ENCODE peak calls at places on chromosomes 11 and 22, in five cellular contexts. One of them, this sample, is unnamed.

GRCh38 chr22:50562523-50563409 is at the start of gene SYCE3:
- DNase-seq in CD8-positive, alpha-beta memory T cell: peak
- DNase-seq in Kasumi-1: peak
- DNase-seq in SIG-M5: peak
- DNase-seq in OCI-LY7: peak
- DNase-seq in this sample: peak

GRCh38 chr11:81987829-81988472 is 745.7 kb downstream of the FAM181B start:
- DNase-seq in CD8-positive, alpha-beta memory T cell: no peak
- DNase-seq in Kasumi-1: no peak
- DNase-seq in SIG-M5: no peak
- DNase-seq in OCI-LY7: no peak
- DNase-seq in this sample: peak

GRCh38 chr22:48492371-48493320 is 1335.0 kb downstream of the BRD1 start:
- DNase-seq in CD8-positive, alpha-beta memory T cell: no peak
- DNase-seq in Kasumi-1: peak
- DNase-seq in SIG-M5: peak
- DNase-seq in OCI-LY7: peak
- DNase-seq in this sample: peak

GRCh38 chr22:50082961-50083461 is 2.2 kb downstream of the MLC1 start:
- DNase-seq in CD8-positive, alpha-beta memory T cell: no peak
- DNase-seq in Kasumi-1: no peak
- DNase-seq in SIG-M5: no peak
- DNase-seq in OCI-LY7: no peak
- DNase-seq in this sample: no peak

GRCh38 chr11:18757742-18758294 is 31.8 kb upstream of the IGSF22 start:
- DNase-seq in CD8-positive, alpha-beta memory T cell: no peak
- DNase-seq in Kasumi-1: no peak
- DNase-seq in SIG-M5: no peak
- DNase-seq in OCI-LY7: no peak
- DNase-seq in this sample: peak

GRCh38 chr11:117223741-117224685 is 7.9 kb downstream of the PCSK7 start:
- DNase-seq in CD8-positive, alpha-beta memory T cell: no peak
- DNase-seq in Kasumi-1: no peak
- DNase-seq in SIG-M5: no peak
- DNase-seq in OCI-LY7: no peak
- DNase-seq in this sample: no peak

GRCh38 chr11:14249121-14249963 is 109.6 kb downstream of the RRAS2 start:
- DNase-seq in CD8-positive, alpha-beta memory T cell: peak
- DNase-seq in Kasumi-1: peak
- DNase-seq in SIG-M5: no peak
- DNase-seq in OCI-LY7: peak
- DNase-seq in this sample: peak

GRCh38 chr11:103322861-103323260 is 213.6 kb downstream of the DYNC2H1 start:
- DNase-seq in CD8-positive, alpha-beta memory T cell: no peak
- DNase-seq in Kasumi-1: no peak
- DNase-seq in SIG-M5: no peak
- DNase-seq in OCI-LY7: no peak
- DNase-seq in this sample: peak

GRCh38 chr11:34148504-34149165 is 43.2 kb downstream of the NAT10 start:
- DNase-seq in CD8-positive, alpha-beta memory T cell: no peak
- DNase-seq in Kasumi-1: no peak
- DNase-seq in SIG-M5: peak
- DNase-seq in OCI-LY7: no peak
- DNase-seq in this sample: peak

This sample was measured in left kidney.